ENCODE peak calls at places on chromosomes 5 and 9, in four cellular contexts. N is glutamatergic neuron; A is activated CD4-positive, alpha-beta T cell treated with anti-CD3 and anti-CD28 coated beads, Interleukin-2, amount 10 ng/mL, durations not matched to agents 7 days and 5 days; B is OCI-M1. W is an unnamed sample.

GRCh38 chr9:109469646-109470358 is 28.3 kb downstream of the PTPN3 start:
- DNase-seq in N (peak; percentile 79), A (peak; percentile 77), B (peak; percentile 79), W (peak; percentile 89)

GRCh38 chr9:28073278-28073677 is 500.0 kb upstream of the C9orf72 start:
- DNase-seq in N (peak; percentile 29), A (no peak), B (peak; percentile 75), W (peak; percentile 89)

GRCh38 chr5:109347252-109347888 is 62.4 kb downstream of the PJA2 start:
- DNase-seq in N (peak; percentile 32), A (no peak), B (no peak), W (no peak)

GRCh38 chr9:128863647-128864046 is 18.1 kb downstream of the KYAT1 start:
- DNase-seq in N (peak; percentile 89), A (peak; percentile 87), B (peak; percentile 85), W (peak; percentile 84)

GRCh38 chr5:67118050-67118620 is 78.5 kb downstream of the CD180 start:
- DNase-seq in N (no peak), A (no peak), B (peak; percentile 84), W (no peak)

GRCh38 chr5:119435436-119436132 is 16.7 kb upstream of the HSD17B4 start:
- DNase-seq in N (peak; percentile 63), A (peak; percentile 73), B (peak; percentile 48), W (peak; percentile 57)

GRCh38 chr5:58215364-58215763 is 244.5 kb downstream of the PLK2 start:
- DNase-seq in N (no peak), A (no peak), B (no peak), W (no peak)

GRCh38 chr5:72134226-72134625 is 27.0 kb downstream of the MAP1B start:
- DNase-seq in N (no peak), A (no peak), B (peak; percentile 14), W (no peak)

GRCh38 chr9:108569624-108570023 is 286.2 kb downstream of the ACTL7B start:
- DNase-seq in N (peak; percentile 18), A (no peak), B (no peak), W (peak; percentile 94)

GRCh38 chr5:39447968-39448367 is 23.2 kb upstream of the DAB2 start:
- DNase-seq in N (no peak), A (no peak), B (no peak), W (no peak)

GRCh38 chr5:63346451-63346850 is 615.8 kb downstream of the HTR1A start:
- DNase-seq in N (no peak), A (no peak), B (no peak), W (no peak)

GRCh38 chr5:174916227-174916626 is 191.8 kb downstream of the MSX2 start:
- DNase-seq in N (no peak), A (no peak), B (no peak), W (no peak)

GRCh38 chr9:121447341-121447834 is 52.3 kb downstream of the GGTA1 start:
- DNase-seq in N (no peak), A (no peak), B (peak; percentile 2), W (no peak)

GRCh38 chr5:155587458-155587857 is 573.9 kb downstream of the KIF4B start:
- DNase-seq in N (no peak), A (no peak), B (peak; percentile 48), W (no peak)

GRCh38 chr5:72013741-72014703 is 93.3 kb upstream of the MAP1B start:
- DNase-seq in N (no peak), A (no peak), B (no peak), W (no peak)

GRCh38 chr5:643811-644271 is 31.7 kb downstream of the CEP72 start:
- DNase-seq in N (no peak), A (no peak), B (no peak), W (no peak)

GRCh38 chr5:143499480-143500114 is 96.1 kb upstream of the NR3C1 start:
- DNase-seq in N (no peak), A (no peak), B (peak; percentile 17), W (peak; percentile 42)

GRCh38 chr5:134142088-134142487 is 27.6 kb downstream of the TCF7 start:
- DNase-seq in N (no peak), A (peak; percentile 5), B (no peak), W (no peak)

GRCh38 chr5:84113246-84114118 is 271.2 kb downstream of the EDIL3 start:
- DNase-seq in N (no peak), A (no peak), B (no peak), W (no peak)

GRCh38 chr5:157459715-157460599 is at the start of gene NIPAL4:
- DNase-seq in N (peak; percentile 34), A (no peak), B (no peak), W (no peak)

GRCh38 chr9:5688109-5688508 is 59.2 kb downstream of the RIC1 start:
- DNase-seq in N (no peak), A (no peak), B (peak; percentile 99), W (no peak)

GRCh38 chr5:122093861-122094650 is 16.0 kb upstream of the LOX start:
- DNase-seq in N (no peak), A (no peak), B (no peak), W (no peak)

GRCh38 chr9:21993893-21994525 is at the start of gene CDKN2A:
- DNase-seq in N (peak; percentile 64), A (peak; percentile 56), B (peak; percentile 92), W (peak; percentile 53)

W was measured in trophoblast cell.